ENCODE peak calls at places on chromosomes 16 and 17, in nine cellular contexts. I is tibial nerve, K is A172, U is MCF 10A, X is lower leg skin, L is stomach, F is heart right ventricle, Z is head of caudate nucleus, Y is COR-L47. H is an unnamed sample.

GRCh38 chr17:68036304-68037147 is 991 bp downstream of the KPNA2 start:
- DNase-seq in I (no peak), K (peak), U (no peak), X (no peak), L (no peak), F (no peak), Z (no peak), Y (peak), H (no peak)

GRCh38 chr16:66419527-66419926 is 7.6 kb upstream of the BEAN1 start:
- DNase-seq in I (no peak), K (no peak), U (no peak), X (no peak), L (no peak), F (no peak), Z (no peak), Y (no peak), H (no peak)

GRCh38 chr16:53785044-53785443 is 81.1 kb downstream of the FTO start:
- DNase-seq in I (no peak), K (no peak), U (peak), X (no peak), L (no peak), F (no peak), Z (no peak), Y (no peak), H (no peak)

GRCh38 chr17:76957600-76958464 is 89.6 kb downstream of the MGAT5B start:
- DNase-seq in I (no peak), K (no peak), U (no peak), X (no peak), L (no peak), F (no peak), Z (no peak), Y (no peak), H (no peak)

GRCh38 chr17:65145743-65146142 is 8.6 kb downstream of the RGS9 start:
- DNase-seq in I (no peak), K (no peak), U (no peak), X (no peak), L (no peak), F (no peak), Z (peak), Y (no peak), H (no peak)

GRCh38 chr16:30902070-30902972 is 5.9 kb downstream of the CTF1 start:
- DNase-seq in I (no peak), K (no peak), U (peak), X (no peak), L (peak), F (peak), Z (peak), Y (peak), H (no peak)

GRCh38 chr16:83532634-83533033 is 275.1 kb upstream of the HSBP1 start:
- DNase-seq in I (no peak), K (peak), U (no peak), X (no peak), L (no peak), F (no peak), Z (no peak), Y (no peak), H (no peak)

GRCh38 chr17:8935194-8935593 is 30.3 kb downstream of the PIK3R5 start:
- DNase-seq in I (no peak), K (peak), U (peak), X (no peak), L (no peak), F (no peak), Z (no peak), Y (no peak), H (no peak)

GRCh38 chr17:27640790-27641189 is 9.8 kb downstream of the LGALS9 start:
- DNase-seq in I (no peak), K (no peak), U (no peak), X (no peak), L (no peak), F (no peak), Z (no peak), Y (no peak), H (no peak)

GRCh38 chr17:62591323-62591722 is 36.1 kb upstream of the MRC2 start:
- DNase-seq in I (no peak), K (no peak), U (peak), X (no peak), L (no peak), F (no peak), Z (no peak), Y (no peak), H (no peak)

GRCh38 chr17:81710514-81711308 is 1.4 kb upstream of the SLC25A10 start:
- DNase-seq in I (no peak), K (no peak), U (no peak), X (no peak), L (no peak), F (no peak), Z (no peak), Y (peak), H (no peak)

GRCh38 chr16:53094013-53094630 is 39.3 kb downstream of the CHD9 start:
- DNase-seq in I (no peak), K (peak), U (peak), X (peak), L (peak), F (peak), Z (peak), Y (peak), H (peak)

GRCh38 chr16:54326266-54326662 is 39.7 kb upstream of the IRX3 start:
- DNase-seq in I (no peak), K (peak), U (no peak), X (no peak), L (no peak), F (no peak), Z (no peak), Y (no peak), H (no peak)

GRCh38 chr16:73396556-73396955 is 348.6 kb upstream of the ZFHX3 start:
- DNase-seq in I (no peak), K (no peak), U (no peak), X (no peak), L (no peak), F (no peak), Z (no peak), Y (no peak), H (no peak)

GRCh38 chr17:40304464-40304863 is 4.5 kb upstream of the RARA start:
- DNase-seq in I (no peak), K (peak), U (no peak), X (peak), L (no peak), F (no peak), Z (no peak), Y (no peak), H (no peak)

GRCh38 chr17:52828621-52829020 is 670.1 kb upstream of the CA10 start:
- DNase-seq in I (no peak), K (peak), U (no peak), X (no peak), L (no peak), F (no peak), Z (no peak), Y (no peak), H (no peak)

GRCh38 chr17:28482551-28483199 is 9.2 kb downstream of the SLC13A2 start:
- DNase-seq in I (no peak), K (no peak), U (peak), X (no peak), L (peak), F (no peak), Z (no peak), Y (no peak), H (no peak)

GRCh38 chr17:55152236-55152635 is 112.5 kb upstream of the HLF start:
- DNase-seq in I (no peak), K (peak), U (no peak), X (no peak), L (no peak), F (no peak), Z (no peak), Y (no peak), H (no peak)

GRCh38 chr16:1183235-1183907 is 30.5 kb downstream of the CACNA1H start:
- DNase-seq in I (no peak), K (peak), U (no peak), X (no peak), L (no peak), F (peak), Z (peak), Y (peak), H (no peak)

GRCh38 chr17:82400830-82401229 is 17.3 kb upstream of the HEXD start:
- DNase-seq in I (no peak), K (no peak), U (no peak), X (no peak), L (peak), F (no peak), Z (no peak), Y (no peak), H (no peak)

GRCh38 chr16:80623376-80623775 is 82.6 kb downstream of the DYNLRB2 start:
- DNase-seq in I (no peak), K (no peak), U (no peak), X (no peak), L (no peak), F (no peak), Z (no peak), Y (no peak), H (no peak)

GRCh38 chr16:49467540-49468372 is 94.2 kb downstream of the C16orf78 start:
- DNase-seq in I (no peak), K (no peak), U (no peak), X (peak), L (peak), F (no peak), Z (peak), Y (no peak), H (peak)

GRCh38 chr17:71870546-71870862 is 250.3 kb upstream of the SOX9 start:
- DNase-seq in I (no peak), K (no peak), U (no peak), X (no peak), L (no peak), F (no peak), Z (no peak), Y (peak), H (no peak)

GRCh38 chr17:48194097-48194550 is 86.6 kb downstream of the SNX11 start:
- DNase-seq in I (no peak), K (peak), U (no peak), X (no peak), L (no peak), F (no peak), Z (no peak), Y (no peak), H (no peak)

GRCh38 chr17:14776791-14777190 is 475.9 kb downstream of the HS3ST3B1 start:
- DNase-seq in I (no peak), K (no peak), U (peak), X (no peak), L (no peak), F (no peak), Z (no peak), Y (no peak), H (no peak)

GRCh38 chr17:30996481-30996880 is 25.6 kb downstream of the RNF135 start:
- DNase-seq in I (no peak), K (no peak), U (no peak), X (no peak), L (no peak), F (no peak), Z (no peak), Y (no peak), H (no peak)

GRCh38 chr17:21286066-21286770 is 1.7 kb downstream of the MAP2K3 start:
- DNase-seq in I (peak), K (peak), U (peak), X (peak), L (peak), F (peak), Z (no peak), Y (peak), H (peak)

GRCh38 chr17:7240375-7240774 is 1.1 kb upstream of the PHF23 start:
- DNase-seq in I (no peak), K (no peak), U (no peak), X (no peak), L (no peak), F (no peak), Z (no peak), Y (no peak), H (no peak)